ENCODE peak calls at places on chromosome 9, in eight cellular contexts. One of them, this sample, is unnamed.

GRCh38 chr9:137426018-137426681 is 3.0 kb downstream of the NOXA1 start:
- DNase-seq in PC-3: no peak
- DNase-seq in hepatocyte: no peak
- DNase-seq in brain microvascular endothelial cell: no peak
- DNase-seq in HCT116: no peak
- DNase-seq in activated CD8-positive, alpha-beta T cell treated with anti-CD3 and anti-CD28 coated beads for 36 hours: no peak
- DNase-seq in progenitor cell of endocrine pancreas: no peak
- DNase-seq in CD4-positive, alpha-beta T cell: no peak
- DNase-seq in this sample: peak; percentile 6

GRCh38 chr9:93288891-93289883 is 105.2 kb downstream of the WNK2 start:
- DNase-seq in hepatocyte: peak; percentile 78
- DNase-seq in CD4-positive, alpha-beta T cell: no peak
- DNase-seq in HCT116: no peak
- DNase-seq in brain microvascular endothelial cell: peak; percentile 9
- DNase-seq in PC-3: peak; percentile 73
- DNase-seq in activated CD8-positive, alpha-beta T cell treated with anti-CD3 and anti-CD28 coated beads for 36 hours: no peak
- DNase-seq in progenitor cell of endocrine pancreas: no peak
- DNase-seq in this sample: no peak

GRCh38 chr9:6779417-6780241 is 21.9 kb downstream of the KDM4C start:
- DNase-seq in activated CD8-positive, alpha-beta T cell treated with anti-CD3 and anti-CD28 coated beads for 36 hours: no peak
- DNase-seq in PC-3: no peak
- DNase-seq in brain microvascular endothelial cell: peak; percentile 72
- DNase-seq in HCT116: no peak
- DNase-seq in hepatocyte: peak; percentile 39
- DNase-seq in CD4-positive, alpha-beta T cell: no peak
- DNase-seq in progenitor cell of endocrine pancreas: no peak
- DNase-seq in this sample: no peak

GRCh38 chr9:90846770-90847419 is 45.3 kb downstream of the SYK start:
- DNase-seq in brain microvascular endothelial cell: no peak
- DNase-seq in activated CD8-positive, alpha-beta T cell treated with anti-CD3 and anti-CD28 coated beads for 36 hours: no peak
- DNase-seq in hepatocyte: no peak
- DNase-seq in progenitor cell of endocrine pancreas: no peak
- DNase-seq in CD4-positive, alpha-beta T cell: no peak
- DNase-seq in HCT116: no peak
- DNase-seq in PC-3: no peak
- DNase-seq in this sample: no peak

GRCh38 chr9:38067611-38067891 is 1.5 kb downstream of the SHB start:
- DNase-seq in hepatocyte: no peak
- DNase-seq in brain microvascular endothelial cell: no peak
- DNase-seq in CD4-positive, alpha-beta T cell: no peak
- DNase-seq in HCT116: no peak
- DNase-seq in progenitor cell of endocrine pancreas: no peak
- DNase-seq in PC-3: no peak
- DNase-seq in activated CD8-positive, alpha-beta T cell treated with anti-CD3 and anti-CD28 coated beads for 36 hours: no peak
- DNase-seq in this sample: no peak

GRCh38 chr9:123399803-123400378 is 43.9 kb downstream of the CRB2 start:
- DNase-seq in brain microvascular endothelial cell: no peak
- DNase-seq in activated CD8-positive, alpha-beta T cell treated with anti-CD3 and anti-CD28 coated beads for 36 hours: peak; percentile 56
- DNase-seq in PC-3: peak; percentile 10
- DNase-seq in CD4-positive, alpha-beta T cell: no peak
- DNase-seq in hepatocyte: no peak
- DNase-seq in progenitor cell of endocrine pancreas: no peak
- DNase-seq in HCT116: no peak
- DNase-seq in this sample: no peak

GRCh38 chr9:94937214-94937903 is 210.9 kb downstream of the AOPEP start:
- DNase-seq in progenitor cell of endocrine pancreas: no peak
- DNase-seq in hepatocyte: peak; percentile 48
- DNase-seq in PC-3: peak; percentile 85
- DNase-seq in CD4-positive, alpha-beta T cell: no peak
- DNase-seq in activated CD8-positive, alpha-beta T cell treated with anti-CD3 and anti-CD28 coated beads for 36 hours: no peak
- DNase-seq in HCT116: no peak
- DNase-seq in brain microvascular endothelial cell: peak; percentile 82
- DNase-seq in this sample: no peak

GRCh38 chr9:101536938-101537337 is 3.3 kb downstream of the RNF20 start:
- DNase-seq in CD4-positive, alpha-beta T cell: peak; percentile 2
- DNase-seq in PC-3: peak; percentile 17
- DNase-seq in activated CD8-positive, alpha-beta T cell treated with anti-CD3 and anti-CD28 coated beads for 36 hours: peak; percentile 47
- DNase-seq in progenitor cell of endocrine pancreas: peak; percentile 22
- DNase-seq in brain microvascular endothelial cell: peak; percentile 25
- DNase-seq in HCT116: no peak
- DNase-seq in hepatocyte: peak; percentile 39
- DNase-seq in this sample: no peak

GRCh38 chr9:16627967-16628366 is 242.5 kb downstream of the BNC2 start:
- DNase-seq in progenitor cell of endocrine pancreas: no peak
- DNase-seq in CD4-positive, alpha-beta T cell: no peak
- DNase-seq in PC-3: no peak
- DNase-seq in hepatocyte: peak; percentile 53
- DNase-seq in brain microvascular endothelial cell: peak; percentile 94
- DNase-seq in activated CD8-positive, alpha-beta T cell treated with anti-CD3 and anti-CD28 coated beads for 36 hours: no peak
- DNase-seq in HCT116: no peak
- DNase-seq in this sample: no peak

GRCh38 chr9:80899208-80899607 is 790.1 kb downstream of the TLE1 start:
- DNase-seq in PC-3: peak; percentile 77
- DNase-seq in brain microvascular endothelial cell: no peak
- DNase-seq in CD4-positive, alpha-beta T cell: no peak
- DNase-seq in HCT116: no peak
- DNase-seq in activated CD8-positive, alpha-beta T cell treated with anti-CD3 and anti-CD28 coated beads for 36 hours: no peak
- DNase-seq in hepatocyte: no peak
- DNase-seq in progenitor cell of endocrine pancreas: no peak
- DNase-seq in this sample: no peak

GRCh38 chr9:489198-490197 is 274.8 kb downstream of the DOCK8 start:
- DNase-seq in hepatocyte: no peak
- DNase-seq in brain microvascular endothelial cell: no peak
- DNase-seq in activated CD8-positive, alpha-beta T cell treated with anti-CD3 and anti-CD28 coated beads for 36 hours: no peak
- DNase-seq in HCT116: no peak
- DNase-seq in CD4-positive, alpha-beta T cell: no peak
- DNase-seq in PC-3: peak; percentile 79
- DNase-seq in progenitor cell of endocrine pancreas: no peak
- DNase-seq in this sample: no peak

GRCh38 chr9:117535439-117535838 is 120.6 kb upstream of the ASTN2 start:
- DNase-seq in hepatocyte: peak; percentile 27
- DNase-seq in CD4-positive, alpha-beta T cell: no peak
- DNase-seq in progenitor cell of endocrine pancreas: no peak
- DNase-seq in brain microvascular endothelial cell: no peak
- DNase-seq in activated CD8-positive, alpha-beta T cell treated with anti-CD3 and anti-CD28 coated beads for 36 hours: no peak
- DNase-seq in PC-3: no peak
- DNase-seq in HCT116: no peak
- DNase-seq in this sample: no peak

GRCh38 chr9:86821011-86821845 is 126.1 kb downstream of the GAS1 start:
- DNase-seq in hepatocyte: no peak
- DNase-seq in CD4-positive, alpha-beta T cell: no peak
- DNase-seq in activated CD8-positive, alpha-beta T cell treated with anti-CD3 and anti-CD28 coated beads for 36 hours: no peak
- DNase-seq in HCT116: no peak
- DNase-seq in PC-3: no peak
- DNase-seq in progenitor cell of endocrine pancreas: no peak
- DNase-seq in brain microvascular endothelial cell: no peak
- DNase-seq in this sample: no peak

GRCh38 chr9:28820741-28821140 is 1247.5 kb upstream of the C9orf72 start:
- DNase-seq in progenitor cell of endocrine pancreas: no peak
- DNase-seq in hepatocyte: no peak
- DNase-seq in CD4-positive, alpha-beta T cell: no peak
- DNase-seq in brain microvascular endothelial cell: no peak
- DNase-seq in activated CD8-positive, alpha-beta T cell treated with anti-CD3 and anti-CD28 coated beads for 36 hours: no peak
- DNase-seq in HCT116: no peak
- DNase-seq in PC-3: no peak
- DNase-seq in this sample: no peak
- TF ChIP-seq CTCF in progenitor cell of endocrine pancreas: peak; percentile 15
- TF ChIP-seq CTCF in hepatocyte: no peak
- TF ChIP-seq CTCF in CD4-positive, alpha-beta T cell: no peak
- TF ChIP-seq CTCF in brain microvascular endothelial cell: peak; percentile 23
- TF ChIP-seq CTCF in activated CD8-positive, alpha-beta T cell treated with anti-CD3 and anti-CD28 coated beads for 36 hours: no peak
- TF ChIP-seq CTCF in HCT116: peak; percentile 17
- TF ChIP-seq CTCF in PC-3: peak; percentile 24
- TF ChIP-seq CTCF in this sample: no peak

GRCh38 chr9:121173501-121173900 is 28.2 kb downstream of the RAB14 start:
- DNase-seq in hepatocyte: no peak
- DNase-seq in activated CD8-positive, alpha-beta T cell treated with anti-CD3 and anti-CD28 coated beads for 36 hours: no peak
- DNase-seq in PC-3: no peak
- DNase-seq in HCT116: no peak
- DNase-seq in CD4-positive, alpha-beta T cell: no peak
- DNase-seq in brain microvascular endothelial cell: no peak
- DNase-seq in progenitor cell of endocrine pancreas: no peak
- DNase-seq in this sample: no peak

GRCh38 chr9:121171236-121171635 is 30.4 kb downstream of the RAB14 start:
- DNase-seq in PC-3: no peak
- DNase-seq in brain microvascular endothelial cell: no peak
- DNase-seq in HCT116: no peak
- DNase-seq in progenitor cell of endocrine pancreas: no peak
- DNase-seq in activated CD8-positive, alpha-beta T cell treated with anti-CD3 and anti-CD28 coated beads for 36 hours: no peak
- DNase-seq in CD4-positive, alpha-beta T cell: no peak
- DNase-seq in hepatocyte: no peak
- DNase-seq in this sample: no peak

GRCh38 chr9:121172726-121173487 is 28.8 kb downstream of the RAB14 start:
- DNase-seq in PC-3: no peak
- DNase-seq in HCT116: no peak
- DNase-seq in brain microvascular endothelial cell: no peak
- DNase-seq in CD4-positive, alpha-beta T cell: no peak
- DNase-seq in activated CD8-positive, alpha-beta T cell treated with anti-CD3 and anti-CD28 coated beads for 36 hours: no peak
- DNase-seq in progenitor cell of endocrine pancreas: no peak
- DNase-seq in hepatocyte: no peak
- DNase-seq in this sample: no peak

GRCh38 chr9:121168052-121168451 is 33.6 kb downstream of the RAB14 start:
- DNase-seq in brain microvascular endothelial cell: no peak
- DNase-seq in PC-3: no peak
- DNase-seq in activated CD8-positive, alpha-beta T cell treated with anti-CD3 and anti-CD28 coated beads for 36 hours: no peak
- DNase-seq in hepatocyte: no peak
- DNase-seq in progenitor cell of endocrine pancreas: no peak
- DNase-seq in HCT116: no peak
- DNase-seq in CD4-positive, alpha-beta T cell: no peak
- DNase-seq in this sample: no peak

DNA sequence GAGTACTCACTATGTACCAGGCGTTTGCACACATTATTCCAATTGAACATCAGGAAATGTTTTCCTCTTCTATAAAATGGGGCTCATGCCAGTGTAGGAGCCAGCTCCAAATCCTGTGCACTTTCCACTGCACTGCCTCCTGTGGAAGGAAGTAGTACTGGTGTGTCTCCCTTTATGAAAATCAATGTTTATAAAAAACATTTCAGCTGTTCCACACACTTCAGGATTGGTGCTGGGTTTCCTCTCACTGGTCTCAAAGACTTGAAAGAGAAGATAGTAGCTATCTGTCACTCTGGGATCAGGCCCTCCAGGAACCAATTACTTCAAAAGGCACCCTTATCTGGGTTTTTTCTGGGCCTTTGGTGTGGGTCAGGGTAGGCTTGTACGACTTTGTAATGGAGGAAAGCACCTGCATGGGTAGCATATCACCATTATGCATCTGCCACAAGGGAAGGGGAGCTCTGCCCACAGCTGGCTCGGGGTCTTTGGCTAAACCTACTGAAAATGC is 32.5 kb downstream of the RAB14 start:
- DNase-seq in activated CD8-positive, alpha-beta T cell treated with anti-CD3 and anti-CD28 coated beads for 36 hours: peak; percentile 25
- DNase-seq in brain microvascular endothelial cell: peak; percentile 14
- DNase-seq in hepatocyte: no peak
- DNase-seq in progenitor cell of endocrine pancreas: no peak
- DNase-seq in CD4-positive, alpha-beta T cell: no peak
- DNase-seq in HCT116: no peak
- DNase-seq in PC-3: peak; percentile 31
- DNase-seq in this sample: no peak
- TF ChIP-seq CTCF in activated CD8-positive, alpha-beta T cell treated with anti-CD3 and anti-CD28 coated beads for 36 hours: peak; percentile 44
- TF ChIP-seq CTCF in brain microvascular endothelial cell: peak; percentile 69
- TF ChIP-seq CTCF in hepatocyte: peak; percentile 19
- TF ChIP-seq CTCF in progenitor cell of endocrine pancreas: peak; percentile 53
- TF ChIP-seq CTCF in CD4-positive, alpha-beta T cell: peak; percentile 66
- TF ChIP-seq CTCF in HCT116: peak; percentile 64
- TF ChIP-seq CTCF in PC-3: peak; percentile 56
- TF ChIP-seq CTCF in this sample: peak; percentile 47

DNA sequence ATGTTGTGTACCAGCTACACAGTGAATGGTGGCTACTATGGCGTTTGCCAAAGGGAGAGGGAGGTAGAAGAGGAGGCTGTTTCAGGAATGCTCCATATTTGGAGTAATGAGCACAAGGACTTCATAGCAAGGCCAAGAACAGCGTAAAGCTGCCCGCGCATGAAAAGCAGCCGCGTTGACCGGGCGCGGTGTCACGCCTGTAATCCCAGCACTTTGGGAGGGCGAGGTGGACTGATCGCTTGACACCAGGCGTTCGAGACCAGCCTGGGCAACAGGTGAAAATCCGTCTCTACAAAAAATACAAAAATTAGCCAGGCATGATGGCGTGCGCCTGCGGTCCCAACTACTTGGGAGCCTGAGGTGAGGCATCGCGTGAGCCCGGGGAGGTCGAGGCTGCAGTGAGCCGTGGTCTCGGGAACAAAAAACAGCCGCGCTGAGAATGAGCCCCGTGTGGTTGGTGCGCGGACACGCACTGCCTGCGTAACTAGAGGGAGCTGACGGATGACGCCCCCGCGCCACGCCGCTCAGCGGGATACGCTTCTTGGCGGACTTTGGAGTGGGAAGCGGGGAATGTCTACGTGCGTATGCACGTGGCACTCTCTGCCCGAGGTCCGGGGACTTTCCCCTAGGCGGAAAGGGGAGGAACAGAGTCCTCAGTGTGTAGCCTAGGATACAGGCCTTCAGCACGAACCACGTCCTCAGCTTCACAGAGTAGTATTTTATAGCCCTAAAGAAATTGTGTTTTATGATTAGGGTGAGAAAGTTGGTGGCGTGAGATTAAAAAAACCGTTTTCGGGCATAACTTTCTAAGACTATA is at the start of gene RMRP:
- DNase-seq in HCT116: peak; percentile 99
- DNase-seq in brain microvascular endothelial cell: peak; percentile 99
- DNase-seq in CD4-positive, alpha-beta T cell: peak; percentile 71
- DNase-seq in PC-3: peak; percentile 96
- DNase-seq in activated CD8-positive, alpha-beta T cell treated with anti-CD3 and anti-CD28 coated beads for 36 hours: peak; percentile 97
- DNase-seq in hepatocyte: peak; percentile 98
- DNase-seq in progenitor cell of endocrine pancreas: peak; percentile 86
- DNase-seq in this sample: peak; percentile 89
- TF ChIP-seq CTCF in HCT116: no peak
- TF ChIP-seq CTCF in brain microvascular endothelial cell: peak; percentile 29
- TF ChIP-seq CTCF in CD4-positive, alpha-beta T cell: no peak
- TF ChIP-seq CTCF in PC-3: no peak
- TF ChIP-seq CTCF in activated CD8-positive, alpha-beta T cell treated with anti-CD3 and anti-CD28 coated beads for 36 hours: no peak
- TF ChIP-seq CTCF in hepatocyte: no peak
- TF ChIP-seq CTCF in progenitor cell of endocrine pancreas: peak; percentile 39
- TF ChIP-seq CTCF in this sample: no peak

GRCh38 chr9:129646252-129646651 is 4.3 kb upstream of the ASB6 start:
- DNase-seq in PC-3: no peak
- DNase-seq in CD4-positive, alpha-beta T cell: no peak
- DNase-seq in activated CD8-positive, alpha-beta T cell treated with anti-CD3 and anti-CD28 coated beads for 36 hours: no peak
- DNase-seq in brain microvascular endothelial cell: no peak
- DNase-seq in HCT116: no peak
- DNase-seq in progenitor cell of endocrine pancreas: no peak
- DNase-seq in hepatocyte: no peak
- DNase-seq in this sample: no peak

GRCh38 chr9:129641751-129642585 is at the start of gene ASB6:
- DNase-seq in activated CD8-positive, alpha-beta T cell treated with anti-CD3 and anti-CD28 coated beads for 36 hours: peak; percentile 97
- DNase-seq in hepatocyte: peak; percentile 98
- DNase-seq in HCT116: peak; percentile 92
- DNase-seq in PC-3: peak; percentile 91
- DNase-seq in progenitor cell of endocrine pancreas: peak; percentile 100
- DNase-seq in CD4-positive, alpha-beta T cell: peak; percentile 89
- DNase-seq in brain microvascular endothelial cell: peak; percentile 95
- DNase-seq in this sample: peak; percentile 94

GRCh38 chr9:129644902-129645301 is 3.0 kb upstream of the ASB6 start:
- DNase-seq in CD4-positive, alpha-beta T cell: no peak
- DNase-seq in activated CD8-positive, alpha-beta T cell treated with anti-CD3 and anti-CD28 coated beads for 36 hours: no peak
- DNase-seq in hepatocyte: no peak
- DNase-seq in HCT116: no peak
- DNase-seq in progenitor cell of endocrine pancreas: no peak
- DNase-seq in PC-3: no peak
- DNase-seq in brain microvascular endothelial cell: no peak
- DNase-seq in this sample: no peak

GRCh38 chr9:129644365-129644764 is 2.4 kb upstream of the ASB6 start:
- DNase-seq in CD4-positive, alpha-beta T cell: no peak
- DNase-seq in activated CD8-positive, alpha-beta T cell treated with anti-CD3 and anti-CD28 coated beads for 36 hours: no peak
- DNase-seq in PC-3: no peak
- DNase-seq in hepatocyte: no peak
- DNase-seq in HCT116: no peak
- DNase-seq in progenitor cell of endocrine pancreas: no peak
- DNase-seq in brain microvascular endothelial cell: no peak
- DNase-seq in this sample: no peak

GRCh38 chr9:129643706-129644105 is 1.8 kb upstream of the ASB6 start:
- DNase-seq in hepatocyte: no peak
- DNase-seq in activated CD8-positive, alpha-beta T cell treated with anti-CD3 and anti-CD28 coated beads for 36 hours: no peak
- DNase-seq in CD4-positive, alpha-beta T cell: no peak
- DNase-seq in PC-3: no peak
- DNase-seq in progenitor cell of endocrine pancreas: no peak
- DNase-seq in brain microvascular endothelial cell: no peak
- DNase-seq in HCT116: no peak
- DNase-seq in this sample: no peak
- TF ChIP-seq CTCF in hepatocyte: no peak
- TF ChIP-seq CTCF in activated CD8-positive, alpha-beta T cell treated with anti-CD3 and anti-CD28 coated beads for 36 hours: no peak
- TF ChIP-seq CTCF in CD4-positive, alpha-beta T cell: no peak
- TF ChIP-seq CTCF in PC-3: no peak
- TF ChIP-seq CTCF in progenitor cell of endocrine pancreas: no peak
- TF ChIP-seq CTCF in brain microvascular endothelial cell: no peak
- TF ChIP-seq CTCF in HCT116: no peak
- TF ChIP-seq CTCF in this sample: no peak

This sample was measured in mesothelial cell of epicardium.